ENCODE peak calls at places on chromosomes 4 and X, in seven cellular contexts. M, D, U, C, J, L and Y are unnamed samples.

GRCh38 chrX:39928704-39929439 is 168.9 kb downstream of the BCOR start:
- DNase-seq in M (no peak), D (no peak), U (no peak), C (no peak), J (no peak), L (no peak), Y (no peak)

GRCh38 chr4:102868153-102868781 is 525 bp upstream of the CISD2 start:
- DNase-seq in M (no peak), D (no peak), U (no peak), C (no peak), J (no peak), L (peak), Y (no peak)

GRCh38 chrX:130498653-130499274 is 97.0 kb downstream of the RBMX2 start:
- DNase-seq in M (no peak), D (no peak), U (no peak), C (no peak), J (no peak), L (no peak), Y (no peak)

GRCh38 chrX:39773923-39774803 is 323.6 kb downstream of the BCOR start:
- DNase-seq in M (no peak), D (peak), U (peak), C (no peak), J (no peak), L (no peak), Y (no peak)

GRCh38 chr4:37780444-37781133 is 45.9 kb upstream of the PGM2 start:
- DNase-seq in M (no peak), D (no peak), U (no peak), C (no peak), J (no peak), L (no peak), Y (no peak)

GRCh38 chrX:10902001-10902400 is 209.1 kb upstream of the HCCS start:
- DNase-seq in M (no peak), D (peak), U (peak), C (no peak), J (no peak), L (peak), Y (no peak)

GRCh38 chr4:164252286-164252685 is 501.6 kb upstream of the SMIM31 start:
- DNase-seq in M (peak), D (no peak), U (peak), C (peak), J (peak), L (no peak), Y (no peak)

GRCh38 chr4:93334003-93334402 is 494.6 kb upstream of the ATOH1 start:
- DNase-seq in M (no peak), D (peak), U (no peak), C (no peak), J (no peak), L (no peak), Y (no peak)

GRCh38 chr4:16713271-16713670 is 185.2 kb downstream of the LDB2 start:
- DNase-seq in M (no peak), D (no peak), U (no peak), C (no peak), J (no peak), L (no peak), Y (no peak)

GRCh38 chr4:16714191-16714590 is 184.3 kb downstream of the LDB2 start:
- DNase-seq in M (no peak), D (no peak), U (no peak), C (no peak), J (no peak), L (no peak), Y (no peak)

GRCh38 chr4:16721618-16722291 is 176.7 kb downstream of the LDB2 start:
- DNase-seq in M (no peak), D (peak), U (peak), C (no peak), J (no peak), L (no peak), Y (no peak)

GRCh38 chr4:16715482-16715881 is 183.0 kb downstream of the LDB2 start:
- DNase-seq in M (no peak), D (no peak), U (no peak), C (no peak), J (no peak), L (no peak), Y (no peak)

GRCh38 chr4:16717266-16717970 is 181.0 kb downstream of the LDB2 start:
- DNase-seq in M (no peak), D (peak), U (no peak), C (no peak), J (no peak), L (no peak), Y (no peak)
- H3K23ac ChIP-seq in M (no peak), D (no peak), U (no peak), C (no peak), J (no peak), L (no peak), Y (no peak)

DNA sequence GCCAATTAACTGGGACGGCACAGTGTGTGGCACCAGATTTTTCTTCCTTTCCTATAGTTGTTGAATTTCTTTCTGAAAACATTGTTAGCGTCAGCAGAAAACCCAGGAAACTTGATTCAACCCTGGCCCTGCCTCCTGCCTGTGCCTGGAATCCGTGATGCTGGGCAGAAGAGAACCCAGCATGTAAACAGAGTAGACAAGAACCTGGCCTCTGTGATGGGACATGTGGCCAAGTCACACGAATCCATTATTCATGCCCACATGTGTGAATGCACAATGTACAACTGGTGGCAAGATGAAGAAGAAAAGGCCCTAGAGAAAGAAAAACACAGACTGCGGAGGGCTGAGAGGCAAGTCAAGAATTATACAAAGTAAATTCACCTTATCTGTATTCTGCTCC is 111.4 kb downstream of the EFHC2 start:
- DNase-seq in M (no peak), D (no peak), U (no peak), C (no peak), J (no peak), L (no peak), Y (no peak)
- H3K23ac ChIP-seq in M (no peak), D (no peak), U (no peak), C (no peak), J (no peak), L (no peak), Y (no peak)

GRCh38 chr4:167897116-167897515 is 195.2 kb upstream of the ANXA10 start:
- DNase-seq in M (peak), D (peak), U (peak), C (peak), J (peak), L (peak), Y (no peak)
- H3K23ac ChIP-seq in M (no peak), D (no peak), U (no peak), C (no peak), J (no peak), L (no peak), Y (no peak)

GRCh38 chr4:94686086-94686485 is 71.7 kb upstream of the BMPR1B start:
- DNase-seq in M (no peak), D (no peak), U (no peak), C (no peak), J (no peak), L (no peak), Y (no peak)

GRCh38 chr4:94676910-94677309 is 80.8 kb upstream of the BMPR1B start:
- DNase-seq in M (peak), D (peak), U (peak), C (no peak), J (no peak), L (peak), Y (no peak)

GRCh38 chr4:94678896-94679295 is 78.9 kb upstream of the BMPR1B start:
- DNase-seq in M (no peak), D (peak), U (no peak), C (no peak), J (no peak), L (peak), Y (no peak)

DNA sequence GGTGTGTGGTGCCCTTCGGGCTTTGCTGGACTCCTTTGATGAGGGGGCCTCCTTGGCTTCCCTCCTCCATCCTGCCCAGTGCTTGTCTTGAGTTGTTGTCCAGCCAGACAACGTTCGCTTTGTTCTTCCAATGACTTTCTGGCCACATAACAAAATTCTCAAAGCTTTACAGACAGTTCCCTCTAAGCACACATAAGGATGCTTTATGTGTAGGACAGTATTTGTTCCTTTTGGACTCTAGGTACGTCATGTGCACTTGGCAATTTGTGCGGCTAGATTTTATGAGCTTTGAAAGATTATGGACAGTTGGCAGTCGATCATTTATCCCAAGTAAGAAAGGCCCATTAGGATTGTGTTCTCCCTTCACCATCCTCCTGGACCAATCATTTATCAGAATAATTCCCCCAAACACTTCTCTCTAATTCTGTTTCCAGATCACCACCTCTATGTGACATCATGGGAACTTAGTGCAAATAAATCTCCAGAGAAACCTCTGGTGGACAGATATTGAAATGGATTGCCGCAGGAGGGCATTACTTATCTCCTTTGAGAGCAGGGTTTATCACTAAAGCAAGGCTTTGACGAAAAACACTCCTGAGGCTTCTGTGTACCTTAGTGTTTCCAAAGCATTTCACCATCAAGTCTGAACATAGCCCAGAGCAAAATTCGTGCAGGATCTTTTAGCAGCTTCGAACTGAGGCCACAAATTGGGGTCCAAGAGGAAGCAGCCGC is 77.5 kb upstream of the BMPR1B start:
- DNase-seq in M (no peak), D (no peak), U (no peak), C (no peak), J (no peak), L (no peak), Y (no peak)
- H3K23ac ChIP-seq in M (no peak), D (no peak), U (no peak), C (no peak), J (no peak), L (no peak), Y (no peak)

DNA sequence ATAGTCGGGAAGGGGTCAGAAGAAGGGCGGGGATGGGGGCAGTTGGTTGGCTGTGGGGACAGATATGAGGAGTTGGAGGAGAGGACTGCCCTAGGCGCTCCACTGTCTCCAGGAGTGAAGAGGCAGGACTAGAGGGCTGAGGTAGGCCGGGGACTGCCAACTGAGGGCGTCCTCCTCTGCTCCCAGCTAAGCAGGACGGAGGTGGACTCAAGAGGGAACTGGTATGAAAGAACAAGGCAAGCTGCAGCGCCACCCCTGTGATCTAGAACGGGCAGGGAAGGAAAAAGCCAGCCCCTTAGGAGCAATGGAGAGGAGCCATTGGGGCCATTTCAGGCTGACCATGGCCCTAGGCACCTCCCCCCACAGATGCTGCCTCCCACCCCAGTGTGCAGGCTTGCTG is 14.0 kb downstream of the BEND2 start:
- DNase-seq in M (no peak), D (no peak), U (no peak), C (no peak), J (no peak), L (no peak), Y (no peak)
- H3K23ac ChIP-seq in M (no peak), D (no peak), U (no peak), C (no peak), J (no peak), L (no peak), Y (no peak)

DNA sequence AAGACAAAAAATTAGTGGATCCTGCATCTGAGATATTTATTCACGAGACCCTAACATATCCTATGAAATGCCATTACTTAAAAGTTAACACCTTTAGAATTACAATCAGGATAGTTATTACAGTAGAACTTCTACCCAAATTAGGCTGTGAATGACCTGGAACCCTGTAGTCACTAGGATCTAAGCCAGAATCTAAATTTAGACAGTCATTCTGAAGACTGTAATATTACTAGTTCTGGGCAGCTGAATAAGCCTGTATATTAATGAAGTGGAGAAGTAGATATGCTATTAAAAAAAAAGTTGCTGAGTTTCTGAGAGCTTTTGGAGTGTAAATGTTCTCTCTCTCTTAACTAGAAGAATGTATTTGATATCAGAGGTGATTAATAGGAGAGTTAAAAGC is 67.0 kb downstream of the FAM13A start:
- DNase-seq in M (no peak), D (no peak), U (no peak), C (no peak), J (no peak), L (no peak), Y (no peak)
- H3K23ac ChIP-seq in M (no peak), D (no peak), U (no peak), C (no peak), J (no peak), L (no peak), Y (no peak)

DNA sequence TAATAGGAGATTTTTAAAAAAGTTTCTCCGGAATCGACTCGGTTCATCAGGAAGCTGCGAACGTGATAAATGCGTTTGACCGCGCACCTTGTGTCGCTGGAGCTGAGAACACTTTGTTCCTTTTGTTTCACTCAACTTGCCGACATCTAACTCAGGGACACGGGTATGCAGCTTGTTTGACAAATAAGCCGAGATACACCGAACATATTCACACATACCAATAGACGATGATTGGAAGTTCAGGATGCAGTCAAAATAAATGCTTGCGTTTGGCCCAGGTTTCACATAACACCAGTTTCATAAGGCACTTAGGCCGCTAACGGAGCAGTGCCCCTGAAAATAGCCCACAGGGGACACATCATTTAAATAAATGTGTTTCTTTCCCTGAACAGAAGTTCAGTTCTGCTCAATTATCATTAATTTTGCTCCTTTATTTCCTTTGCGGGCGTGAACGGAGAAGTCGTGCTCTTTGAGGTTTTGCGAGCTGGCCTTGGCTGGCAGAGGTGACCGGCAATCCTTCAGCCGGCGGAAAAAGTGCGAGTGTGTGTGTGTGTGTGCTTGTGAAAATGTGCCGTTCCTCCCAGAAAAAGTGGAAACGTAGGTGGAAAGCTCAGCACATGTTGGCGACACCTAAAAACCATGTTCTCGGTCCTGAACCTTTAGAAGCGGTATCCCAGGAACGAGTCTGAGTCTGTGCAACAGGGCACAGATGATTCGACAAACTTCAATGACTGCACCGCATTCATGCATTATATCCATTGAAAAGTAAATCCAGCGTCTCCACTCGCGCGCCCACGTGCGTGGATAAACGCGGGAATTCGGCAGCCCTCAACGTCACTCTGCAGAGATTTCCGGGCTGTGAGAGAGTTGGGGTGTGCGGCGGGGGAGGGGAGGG is 680 bp upstream of the SHISA3 start:
- DNase-seq in M (peak), D (no peak), U (peak), C (peak), J (peak), L (no peak), Y (peak)
- H3K23ac ChIP-seq in M (no peak), D (peak), U (no peak), C (no peak), J (no peak), L (no peak), Y (no peak)